ENCODE peak calls at places on chromosomes 11 and 22, in six cellular contexts. J is SJSA1; F is effector memory CD4-positive, alpha-beta T cell; K is CD4-positive, alpha-beta T cell; W is upper lobe of left lung; V is heart right ventricle. C is an unnamed sample.

GRCh38 chr11:17560281-17561110 is 13.4 kb downstream of the OTOG start:
- DNase-seq in J (no peak), F (no peak), V (no peak), W (no peak), K (no peak), C (no peak)

GRCh38 chr11:120168960-120169681 is 31.2 kb upstream of the TRIM29 start:
- DNase-seq in F (no peak), J (peak; percentile 43), W (peak; percentile 95), V (peak; percentile 44), K (peak; percentile 45), C (peak; percentile 32)

GRCh38 chr11:10487002-10487647 is 32.1 kb downstream of the AMPD3 start:
- DNase-seq in W (no peak), V (no peak), J (no peak), F (no peak), K (no peak), C (no peak)

GRCh38 chr11:57653162-57653561 is 3.5 kb upstream of the YPEL4 start:
- DNase-seq in F (no peak), V (no peak), W (no peak), K (no peak), J (no peak), C (no peak)

GRCh38 chr11:130599073-130599654 is 150.7 kb downstream of the ADAMTS15 start:
- DNase-seq in V (no peak), F (no peak), K (no peak), W (no peak), J (no peak), C (no peak)

GRCh38 chr11:83441171-83441570 is 155.0 kb upstream of the CCDC90B start:
- DNase-seq in V (no peak), F (no peak), J (no peak), K (no peak), W (no peak), C (no peak)

GRCh38 chr22:30382340-30382739 is 4.9 kb downstream of the RNF215 start:
- DNase-seq in W (no peak), F (no peak), V (peak; percentile 29), K (no peak), J (no peak), C (no peak)

GRCh38 chr11:18321622-18321990 is 334 bp downstream of the HPS5 start:
- DNase-seq in K (no peak), V (no peak), F (no peak), J (no peak), W (no peak), C (no peak)

GRCh38 chr22:29259253-29259899 is 8.4 kb downstream of the RHBDD3 start:
- DNase-seq in V (no peak), F (no peak), J (no peak), W (no peak), K (no peak), C (no peak)

GRCh38 chr11:133934599-133935550 is 21.9 kb downstream of the IGSF9B start:
- DNase-seq in K (no peak), V (peak; percentile 81), W (no peak), F (no peak), J (no peak), C (no peak)

GRCh38 chr11:131690362-131690761 is 319.9 kb downstream of the NTM start:
- DNase-seq in F (no peak), V (no peak), W (peak; percentile 73), J (no peak), K (no peak), C (no peak)

DNA sequence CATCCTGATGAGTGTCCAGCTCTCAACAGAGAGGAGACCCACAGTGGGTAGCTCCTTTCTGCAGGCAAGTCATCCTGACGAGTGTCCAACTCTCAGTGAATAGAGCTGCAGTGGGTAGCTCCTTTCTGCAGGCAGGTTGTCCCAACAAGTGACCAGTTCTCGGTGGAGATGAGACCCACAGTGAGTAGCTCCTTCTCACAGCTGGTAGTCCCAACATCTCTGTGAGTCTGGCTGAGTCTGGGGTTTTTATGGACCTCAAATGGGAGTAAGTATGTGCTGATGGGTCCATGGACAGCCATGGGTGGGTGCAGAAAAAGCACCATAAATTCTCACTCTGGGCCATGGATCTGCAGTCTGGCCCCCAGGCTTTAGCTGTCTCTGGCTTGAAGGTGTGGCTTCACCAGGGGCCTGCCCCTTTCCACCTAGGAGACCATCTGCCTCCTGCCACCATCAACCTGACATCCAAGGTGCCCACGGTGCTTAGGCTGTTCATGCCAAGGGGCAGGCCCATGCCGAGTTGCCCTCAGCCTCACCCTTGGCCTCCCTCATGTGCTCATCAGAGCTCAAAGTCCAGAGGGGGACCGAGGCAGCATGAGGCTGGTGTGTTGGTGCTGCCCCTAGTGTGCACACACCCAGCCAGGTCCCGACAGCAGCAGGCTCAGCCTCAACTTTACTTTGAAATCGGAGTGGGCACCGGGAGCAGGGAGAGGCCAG is 15.3 kb downstream of the NPAT start:
- DNase-seq in K (no peak), W (no peak), J (no peak), F (no peak), V (no peak), C (no peak)
- H3K9me3 ChIP-seq in K (peaks cover 9% of the 10 kb centered on the region), W (no peaks in the 10 kb centered on the region), J (no peaks in the 10 kb centered on the region), F (no peaks in the 10 kb centered on the region), V (no peaks in the 10 kb centered on the region), C (peaks cover 8% of the 10 kb centered on the region)

GRCh38 chr22:49630448-49630946 is 197.2 kb downstream of the BRD1 start:
- DNase-seq in F (no peak), W (peak; percentile 54), V (no peak), J (no peak), K (no peak), C (no peak)
- H3K9me3 ChIP-seq in F (no peaks in the 10 kb centered on the region), W (no peaks in the 10 kb centered on the region), V (no peaks in the 10 kb centered on the region), J (no peaks in the 10 kb centered on the region), K (no peaks in the 10 kb centered on the region), C (no peaks in the 10 kb centered on the region)

GRCh38 chr22:48712558-48712957 is 1115.1 kb downstream of the BRD1 start:
- DNase-seq in J (no peak), F (no peak), K (no peak), V (no peak), W (no peak), C (no peak)

GRCh38 chr22:48710410-48710809 is 1117.3 kb downstream of the BRD1 start:
- DNase-seq in K (no peak), W (no peak), V (no peak), J (no peak), F (no peak), C (no peak)

GRCh38 chr22:48709976-48710375 is 1117.7 kb downstream of the BRD1 start:
- DNase-seq in W (no peak), F (no peak), V (no peak), K (no peak), J (no peak), C (no peak)

GRCh38 chr22:48711031-48711431 is 1116.6 kb downstream of the BRD1 start:
- DNase-seq in W (no peak), K (no peak), F (no peak), J (no peak), V (no peak), C (no peak)

GRCh38 chr22:48711669-48712068 is 1116.0 kb downstream of the BRD1 start:
- DNase-seq in J (no peak), W (peak; percentile 63), F (no peak), V (no peak), K (no peak), C (no peak)
- H3K9me3 ChIP-seq in J (no peaks in the 10 kb centered on the region), W (no peaks in the 10 kb centered on the region), F (no peaks in the 10 kb centered on the region), V (no peaks in the 10 kb centered on the region), K (no peaks in the 10 kb centered on the region), C (no peaks in the 10 kb centered on the region)

GRCh38 chr22:48143856-48144255 is 1381.4 kb downstream of the TBC1D22A start:
- DNase-seq in J (no peak), K (no peak), W (no peak), V (no peak), F (no peak), C (no peak)
- H3K9me3 ChIP-seq in J (no peaks in the 10 kb centered on the region), K (no peaks in the 10 kb centered on the region), W (no peaks in the 10 kb centered on the region), V (no peaks in the 10 kb centered on the region), F (no peaks in the 10 kb centered on the region), C (no peaks in the 10 kb centered on the region)

DNA sequence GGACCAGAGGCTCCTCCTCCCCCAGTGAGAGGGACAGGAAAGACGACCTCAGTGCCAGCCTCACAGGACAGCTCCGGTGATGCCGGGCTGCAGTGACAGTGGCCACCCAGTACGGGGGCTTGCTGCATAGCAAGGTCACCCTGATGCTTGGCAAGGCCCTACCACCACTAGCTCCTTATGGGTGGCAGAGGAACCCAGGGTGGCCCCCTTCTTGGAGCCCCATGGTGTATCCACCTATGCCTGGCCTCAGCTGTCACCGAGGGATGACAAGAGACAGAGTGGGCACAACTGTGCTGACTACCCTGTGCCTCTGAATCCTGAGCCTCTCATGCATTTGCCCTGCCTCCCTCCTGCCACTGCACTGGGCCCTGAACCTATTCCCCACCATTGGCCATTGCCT is 809.2 kb downstream of the TBC1D22A start:
- DNase-seq in J (no peak), F (no peak), V (no peak), K (no peak), W (no peak), C (no peak)
- H3K9me3 ChIP-seq in J (no peaks in the 10 kb centered on the region), F (no peaks in the 10 kb centered on the region), V (no peaks in the 10 kb centered on the region), K (no peaks in the 10 kb centered on the region), W (no peaks in the 10 kb centered on the region), C (no peaks in the 10 kb centered on the region)